ENCODE peak calls at places on chromosome 22, in four cellular contexts. C is GM12891, A is HL-60, Z is K562. F is an unnamed sample.

GRCh38 chr22:39233736-39234120 is 11.1 kb downstream of the PDGFB start:
- DNase-seq in C (no peak), Z (no peak), A (no peak), F (no peak)

GRCh38 chr22:24429411-24430365 is 2.3 kb downstream of the ADORA2A start:
- DNase-seq in A (peak), Z (peak), C (no peak), F (no peak)

GRCh38 chr22:23245799-23246136 is 65.5 kb downstream of the BCR start:
- DNase-seq in C (no peak), A (no peak), Z (no peak), F (no peak)

GRCh38 chr22:45640291-45640940 is 31.2 kb upstream of the ATXN10 start:
- DNase-seq in A (no peak), C (no peak), Z (no peak), F (no peak)

GRCh38 chr22:24105018-24105360 is 76.3 kb upstream of the SUSD2 start:
- DNase-seq in C (no peak), A (no peak), Z (no peak), F (no peak)

GRCh38 chr22:50537765-50538164 is 7.9 kb upstream of the KLHDC7B start:
- DNase-seq in A (no peak), C (no peak), Z (no peak), F (no peak)

GRCh38 chr22:17906978-17907730 is 117.2 kb downstream of the MICAL3 start:
- DNase-seq in Z (no peak), A (no peak), C (no peak), F (no peak)

GRCh38 chr22:42069801-42070516 is 653 bp downstream of the NAGA start:
- DNase-seq in C (peak), A (peak), Z (no peak), F (no peak)

GRCh38 chr22:24947881-24948280 is 1.4 kb upstream of the LHFPL7 start:
- DNase-seq in C (no peak), Z (no peak), A (no peak), F (no peak)

GRCh38 chr22:42887523-42888507 is 30.7 kb upstream of the ARFGAP3 start:
- DNase-seq in C (no peak), Z (no peak), A (no peak), F (no peak)

GRCh38 chr22:45997775-45998637 is 21.0 kb upstream of the WNT7B start:
- DNase-seq in A (no peak), C (no peak), Z (no peak), F (no peak)

GRCh38 chr22:35684270-35684700 is 33.4 kb upstream of the APOL5 start:
- DNase-seq in C (no peak), Z (no peak), A (no peak), F (no peak)

GRCh38 chr22:39117585-39118191 is 20.6 kb downstream of the APOBEC3H start:
- DNase-seq in A (no peak), C (no peak), Z (peak), F (peak)

GRCh38 chr22:24758164-24758799 is 16.2 kb downstream of the PIWIL3 start:
- DNase-seq in C (no peak), Z (peak), A (no peak), F (no peak)

GRCh38 chr22:46984751-46985506 is 222.5 kb downstream of the TBC1D22A start:
- DNase-seq in A (no peak), Z (no peak), C (no peak), F (no peak)

GRCh38 chr22:44409211-44409648 is 88.8 kb downstream of the RTL6 start:
- DNase-seq in C (no peak), Z (no peak), A (no peak), F (no peak)
- TF ChIP-seq SPI1 in C (no peak), Z (no peak), A (no peak), F (no peak)

GRCh38 chr22:36776722-36777121 is 803 bp upstream of the IFT27 start:
- DNase-seq in Z (no peak), C (no peak), A (no peak), F (no peak)
- TF ChIP-seq SPI1 in Z (no peak), C (no peak), A (no peak), F (no peak)

GRCh38 chr22:49306632-49306975 is 521.1 kb downstream of the BRD1 start:
- DNase-seq in Z (no peak), A (no peak), C (no peak), F (no peak)
- TF ChIP-seq SPI1 in Z (no peak), A (no peak), C (no peak), F (no peak)

GRCh38 chr22:19357270-19358105 is 66.0 kb upstream of the CLTCL1 start:
- DNase-seq in A (no peak), C (no peak), Z (no peak), F (no peak)
- TF ChIP-seq SPI1 in A (no peak), C (no peak), Z (no peak), F (no peak)

GRCh38 chr22:32957093-32957835 is 100.9 kb downstream of the SYN3 start:
- DNase-seq in A (no peak), C (no peak), Z (no peak), F (no peak)
- TF ChIP-seq SPI1 in A (no peak), C (no peak), Z (no peak), F (no peak)

GRCh38 chr22:40928657-40929056 is 22.5 kb upstream of the RBX1 start:
- DNase-seq in C (no peak), Z (peak), A (no peak), F (no peak)
- TF ChIP-seq SPI1 in C (no peak), Z (no peak), A (no peak), F (no peak)

DNA sequence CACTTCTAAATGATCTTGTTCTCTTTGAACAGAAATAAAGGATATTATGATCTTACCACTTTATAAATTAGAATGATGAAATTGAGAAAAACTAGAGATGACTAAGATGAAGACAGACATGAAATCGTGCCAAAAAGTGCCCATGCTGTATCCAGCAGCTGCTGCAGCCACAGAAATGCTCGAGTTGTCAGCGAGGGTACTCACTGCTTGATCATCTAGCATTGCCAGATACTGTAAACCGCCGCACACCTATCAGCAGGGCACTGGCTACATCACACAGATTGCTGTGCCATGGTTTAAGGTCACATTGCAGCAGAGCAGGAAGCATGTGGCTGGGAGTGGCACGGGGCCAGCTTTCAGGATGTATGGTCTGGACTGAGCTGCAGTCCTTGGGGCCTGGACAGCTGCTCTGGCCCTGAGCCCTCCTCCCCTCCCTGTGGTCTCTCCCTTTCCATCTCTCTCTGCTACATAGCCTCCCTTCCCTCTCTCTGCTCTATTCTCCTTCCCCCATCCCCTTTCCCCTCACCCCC is 51.0 kb upstream of the SEPTIN5 start:
- DNase-seq in Z (no peak), A (no peak), C (no peak), F (no peak)
- TF ChIP-seq SPI1 in Z (no peak), A (no peak), C (no peak), F (no peak)

F was measured in GM12878.